ENCODE peak calls at places on chromosomes 11 and 22, in five cellular contexts. E is cardiac fibroblast, B is AG09319, R is sigmoid colon, N is colonic mucosa. Y is an unnamed sample.

GRCh38 chr11:63443714-63444113 is 47.3 kb downstream of the PLAAT5 start:
- DNase-seq in E (no peak), R (no peak), N (no peak), B (no peak), Y (no peak)

GRCh38 chr22:20395897-20396287 is 1.9 kb downstream of the ZNF74 start:
- DNase-seq in R (no peak), N (no peak), E (no peak), B (no peak), Y (no peak)

GRCh38 chr22:21933899-21934298 is 18.7 kb downstream of the PPM1F start:
- DNase-seq in N (no peak), R (no peak), E (no peak), B (no peak), Y (no peak)

GRCh38 chr11:16184588-16184987 is 171.8 kb downstream of the SOX6 start:
- DNase-seq in B (no peak), E (peak; percentile 37), R (no peak), N (peak; percentile 27), Y (no peak)

GRCh38 chr22:27372969-27373670 is 428.4 kb downstream of the MN1 start:
- DNase-seq in E (no peak), R (no peak), B (no peak), N (peak; percentile 86), Y (peak; percentile 85)

GRCh38 chr11:86811637-86812321 is 11.4 kb downstream of the PRSS23 start:
- DNase-seq in E (peak; percentile 60), R (no peak), B (no peak), N (no peak), Y (no peak)

GRCh38 chr11:103676413-103676812 is 360.0 kb upstream of the DDI1 start:
- DNase-seq in R (no peak), B (no peak), E (peak; percentile 16), N (no peak), Y (no peak)

GRCh38 chr11:122727101-122727929 is 71.8 kb downstream of the UBASH3B start:
- DNase-seq in N (no peak), R (no peak), B (no peak), E (no peak), Y (no peak)

GRCh38 chr11:84558085-84558905 is 1068.8 kb downstream of the DLG2 start:
- DNase-seq in E (peak; percentile 65), R (no peak), N (peak; percentile 34), B (peak; percentile 12), Y (peak; percentile 26)

GRCh38 chr11:64553554-64554201 is 37.3 kb upstream of the SLC22A12 start:
- DNase-seq in R (peak; percentile 93), N (peak; percentile 66), E (peak; percentile 74), B (no peak), Y (peak; percentile 66)

GRCh38 chr11:70670684-70671034 is 272.3 kb downstream of the CTTN start:
- DNase-seq in B (no peak), E (no peak), N (no peak), R (no peak), Y (no peak)

GRCh38 chr22:31647516-31647915 is 14.5 kb downstream of the PISD start:
- DNase-seq in E (peak; percentile 79), B (peak; percentile 62), R (no peak), N (no peak), Y (no peak)

GRCh38 chr22:25818541-25818940 is 76.6 kb downstream of the MYO18B start:
- DNase-seq in R (no peak), E (no peak), N (no peak), B (no peak), Y (no peak)

GRCh38 chr11:46710821-46711269 is 8.2 kb upstream of the F2 start:
- DNase-seq in R (peak; percentile 88), B (peak; percentile 74), E (peak; percentile 95), N (peak; percentile 40), Y (no peak)

GRCh38 chr11:96714689-96715088 is 324.9 kb downstream of the JRKL start:
- DNase-seq in B (no peak), N (no peak), R (no peak), E (no peak), Y (no peak)

GRCh38 chr11:65779919-65780769 is 632 bp downstream of the AP5B1 start:
- DNase-seq in E (peak; percentile 83), N (peak; percentile 84), B (peak; percentile 36), R (peak; percentile 88), Y (peak; percentile 86)

GRCh38 chr22:40853961-40854360 is 2.5 kb downstream of the ST13 start:
- DNase-seq in R (no peak), E (no peak), N (no peak), B (no peak), Y (no peak)

GRCh38 chr22:50179937-50180726 is 5.6 kb upstream of the TRABD start:
- DNase-seq in E (no peak), N (no peak), B (no peak), R (peak; percentile 57), Y (no peak)

GRCh38 chr11:64558065-64558745 is 32.8 kb upstream of the SLC22A12 start:
- DNase-seq in N (no peak), R (peak; percentile 40), B (no peak), E (no peak), Y (no peak)

GRCh38 chr22:23452231-23453010 is 127.7 kb downstream of the IGLL1 start:
- DNase-seq in N (no peak), B (no peak), E (no peak), R (peak; percentile 55), Y (no peak)

GRCh38 chr11:48184452-48184851 is 32.2 kb upstream of the OR4B1 start:
- DNase-seq in B (no peak), R (no peak), N (no peak), E (no peak), Y (no peak)
- TF ChIP-seq CTCF in B (no peak), R (no peak), N (no peak), E (no peak), Y (no peak)

GRCh38 chr11:120696597-120696996 is 185.0 kb downstream of the GRIK4 start:
- DNase-seq in N (no peak), E (no peak), B (no peak), R (no peak), Y (no peak)
- TF ChIP-seq CTCF in N (no peak), E (no peak), B (peak; percentile 5), R (no peak), Y (peak; percentile 33)

GRCh38 chr22:44701187-44701586 is 817 bp upstream of the PRR5 start:
- DNase-seq in B (no peak), E (no peak), R (no peak), N (no peak), Y (no peak)

GRCh38 chr22:44693756-44694155 is 8.2 kb upstream of the PRR5 start:
- DNase-seq in R (no peak), B (no peak), E (no peak), N (no peak), Y (no peak)

GRCh38 chr22:44700456-44700855 is 1.5 kb upstream of the PRR5 start:
- DNase-seq in N (no peak), E (no peak), B (no peak), R (no peak), Y (no peak)

GRCh38 chr22:44698531-44699421 is 3.2 kb upstream of the PRR5 start:
- DNase-seq in E (peak; percentile 92), B (peak; percentile 85), N (no peak), R (peak; percentile 81), Y (no peak)

GRCh38 chr22:44697423-44698179 is 4.4 kb upstream of the PRR5 start:
- DNase-seq in R (peak; percentile 86), B (peak; percentile 41), E (peak; percentile 78), N (peak; percentile 86), Y (peak; percentile 94)
- TF ChIP-seq CTCF in R (peak; percentile 81), B (peak; percentile 97), E (peak; percentile 95), N (peak; percentile 83), Y (peak; percentile 95)

GRCh38 chr11:128457874-128458273 is 129.5 kb downstream of the ETS1 start:
- DNase-seq in B (no peak), R (no peak), N (no peak), E (no peak), Y (no peak)

GRCh38 chr11:128458316-128458715 is 129.0 kb downstream of the ETS1 start:
- DNase-seq in B (no peak), R (no peak), N (no peak), E (peak; percentile 61), Y (no peak)

GRCh38 chr11:128453444-128454336 is 133.7 kb downstream of the ETS1 start:
- DNase-seq in R (peak; percentile 91), N (peak; percentile 61), B (peak; percentile 86), E (peak; percentile 97), Y (no peak)

GRCh38 chr11:128456566-128457268 is 130.6 kb downstream of the ETS1 start:
- DNase-seq in N (no peak), R (no peak), B (no peak), E (peak; percentile 44), Y (no peak)

GRCh38 chr11:128455766-128456165 is 131.6 kb downstream of the ETS1 start:
- DNase-seq in B (no peak), N (no peak), E (peak; percentile 55), R (no peak), Y (no peak)
- TF ChIP-seq CTCF in B (no peak), N (no peak), E (no peak), R (no peak), Y (no peak)

DNA sequence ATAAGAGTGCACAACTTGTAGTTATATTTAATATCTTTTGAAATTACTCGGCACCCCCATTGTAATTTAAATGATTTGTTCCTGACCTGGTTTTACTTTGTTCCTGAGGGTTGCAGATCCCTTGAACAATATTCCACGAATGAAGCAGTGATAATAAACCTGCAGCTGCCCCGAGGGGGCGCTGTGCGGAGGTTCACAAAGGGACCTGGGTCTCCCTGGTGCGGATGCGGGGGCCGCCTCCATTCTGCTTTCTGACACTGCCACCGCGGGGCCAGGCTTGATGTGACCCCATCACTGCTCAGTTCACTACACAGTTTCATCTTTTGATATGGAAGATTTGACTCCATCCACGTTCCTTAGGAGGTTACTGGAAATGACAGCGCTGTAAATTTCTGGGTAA is 62.9 kb upstream of the PRODH start:
- DNase-seq in E (no peak), R (no peak), N (no peak), B (no peak), Y (peak; percentile 69)
- TF ChIP-seq CTCF in E (peak; percentile 24), R (no peak), N (no peak), B (no peak), Y (peak; percentile 68)

DNA sequence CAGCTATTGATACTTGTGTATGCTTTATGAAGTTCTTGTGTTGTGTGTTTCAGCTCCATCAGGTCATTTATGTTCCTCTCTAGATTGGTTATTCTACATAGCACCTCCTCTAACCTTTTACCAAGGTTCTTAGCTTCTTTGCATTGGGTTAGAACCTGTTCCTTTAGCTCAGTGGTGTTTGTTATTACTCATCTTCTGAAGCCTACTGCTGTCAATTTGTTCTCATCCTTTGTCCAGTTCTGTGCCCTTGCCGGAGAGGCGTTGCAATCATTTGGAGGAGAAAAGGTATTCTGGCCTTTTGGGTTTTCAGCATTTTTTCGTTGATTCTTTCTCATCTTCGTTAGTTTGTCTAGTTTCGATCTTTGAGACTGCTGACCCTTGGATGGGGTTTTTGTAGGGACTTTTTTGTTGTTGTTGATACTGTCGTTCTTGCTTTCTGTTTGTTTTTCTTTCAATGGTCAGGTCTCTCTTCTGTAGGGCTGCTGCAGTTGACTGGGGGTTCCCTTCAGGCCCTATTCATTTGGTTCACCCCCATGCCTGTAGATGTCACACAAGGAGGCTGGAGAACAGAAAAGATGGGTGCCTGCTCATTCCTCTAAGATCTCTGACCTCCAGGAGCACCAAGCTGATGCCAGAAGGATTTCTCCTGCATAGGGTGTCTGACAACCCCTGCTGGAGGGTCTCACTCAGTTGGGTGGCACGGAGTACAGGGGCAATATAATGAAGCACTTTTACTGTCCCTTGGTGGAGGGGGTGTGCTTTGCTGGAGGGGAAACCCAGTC is 35.9 kb upstream of the MUC15 start:
- DNase-seq in E (no peak), R (no peak), B (no peak), N (no peak), Y (no peak)
- TF ChIP-seq CTCF in E (no peak), R (no peak), B (no peak), N (no peak), Y (no peak)

Y was measured in endothelial cell.